ENCODE peak calls at places on chromosomes 13 and 19, in ten cellular contexts. Z is tibial artery; H is adipocyte; S is PC-9; J is hepatocyte; N is activated T-helper 2 cell treated with anti-CD3 and anti-CD28 coated beads, Interferon-gamma antibody, Interleukin-2, Interleukin-4, amounts not matched to agents 10 μg/mL and 5 μg/mL and 100 μg/mL, durations not matched to agents 14 hours and 24 hours and 36 hours; U is GM20000; Q is osteocyte; F is stimulated activated CD8-positive, alpha-beta memory T cell treated with anti-CD3 and anti-CD28 coated beads, Interleukin-2, amount 100 ng/mL, for 48 hours; T is T-helper 1 cell. I is an unnamed sample.

GRCh38 chr19:38298841-38299680 is 5.0 kb upstream of the C19orf33 start:
- DNase-seq in Z (no peak), H (peak), S (peak), J (peak), N (no peak), U (no peak), Q (no peak), F (no peak), T (no peak), I (no peak)

GRCh38 chr19:13758795-13759194 is 5.5 kb upstream of the MRI1 start:
- DNase-seq in Z (no peak), H (no peak), S (peak), J (no peak), N (no peak), U (no peak), Q (no peak), F (no peak), T (no peak), I (no peak)

GRCh38 chr19:34310494-34310981 is 54.5 kb upstream of the GPI start:
- DNase-seq in Z (no peak), H (no peak), S (no peak), J (no peak), N (no peak), U (peak), Q (no peak), F (no peak), T (no peak), I (no peak)

GRCh38 chr13:113672002-113672651 is 5.1 kb downstream of the GRK1 start:
- DNase-seq in Z (peak), H (no peak), S (no peak), J (no peak), N (no peak), U (no peak), Q (no peak), F (no peak), T (no peak), I (no peak)

GRCh38 chr13:110028311-110028710 is 241.9 kb upstream of the IRS2 start:
- DNase-seq in Z (no peak), H (no peak), S (no peak), J (no peak), N (no peak), U (no peak), Q (no peak), F (no peak), T (no peak), I (no peak)

GRCh38 chr13:46278474-46278873 is 66.7 kb downstream of the LRRC63 start:
- DNase-seq in Z (no peak), H (no peak), S (no peak), J (peak), N (no peak), U (no peak), Q (no peak), F (no peak), T (no peak), I (no peak)

GRCh38 chr13:110616103-110617101 is 1.1 kb downstream of the NAXD start:
- DNase-seq in Z (peak), H (peak), S (peak), J (peak), N (peak), U (peak), Q (no peak), F (peak), T (no peak), I (no peak)

GRCh38 chr19:55802281-55802680 is 29.5 kb downstream of the NLRP11 start:
- DNase-seq in Z (no peak), H (no peak), S (no peak), J (no peak), N (no peak), U (no peak), Q (no peak), F (no peak), T (no peak), I (no peak)

GRCh38 chr19:49098795-49099194 is 13.5 kb downstream of the SNRNP70 start:
- DNase-seq in Z (no peak), H (no peak), S (no peak), J (no peak), N (no peak), U (no peak), Q (no peak), F (no peak), T (no peak), I (no peak)

GRCh38 chr13:75480691-75481175 is 1.2 kb downstream of the TBC1D4 start:
- DNase-seq in Z (peak), H (peak), S (peak), J (peak), N (peak), U (peak), Q (no peak), F (peak), T (no peak), I (no peak)

GRCh38 chr13:113445791-113446487 is 7.3 kb downstream of the ADPRHL1 start:
- DNase-seq in Z (no peak), H (no peak), S (no peak), J (no peak), N (no peak), U (peak), Q (no peak), F (no peak), T (no peak), I (no peak)

GRCh38 chr19:34645551-34645950 is 31.4 kb downstream of the SCGB2B2 start:
- DNase-seq in Z (no peak), H (no peak), S (no peak), J (no peak), N (no peak), U (no peak), Q (no peak), F (no peak), T (no peak), I (no peak)

GRCh38 chr13:29319451-29319850 is 276.0 kb downstream of the SLC7A1 start:
- DNase-seq in Z (no peak), H (no peak), S (no peak), J (no peak), N (no peak), U (no peak), Q (no peak), F (no peak), T (no peak), I (no peak)

GRCh38 chr19:14370169-14370998 is 10.9 kb upstream of the ADGRE5 start:
- DNase-seq in Z (no peak), H (no peak), S (no peak), J (no peak), N (peak), U (no peak), Q (no peak), F (no peak), T (peak), I (no peak)

GRCh38 chr13:109790951-109791605 is 4.7 kb upstream of the IRS2 start:
- DNase-seq in Z (no peak), H (peak), S (peak), J (peak), N (peak), U (no peak), Q (no peak), F (no peak), T (no peak), I (no peak)

GRCh38 chr19:35344511-35345031 is 3.1 kb upstream of the FFAR1 start:
- DNase-seq in Z (no peak), H (no peak), S (no peak), J (no peak), N (no peak), U (no peak), Q (peak), F (no peak), T (no peak), I (no peak)

GRCh38 chr19:41367848-41368301 is 3.9 kb upstream of the B9D2 start:
- DNase-seq in Z (no peak), H (peak), S (peak), J (peak), N (no peak), U (peak), Q (no peak), F (no peak), T (no peak), I (peak)

GRCh38 chr13:60492187-60492586 is 95.2 kb downstream of the TDRD3 start:
- DNase-seq in Z (no peak), H (no peak), S (no peak), J (no peak), N (no peak), U (no peak), Q (no peak), F (no peak), T (no peak), I (no peak)

GRCh38 chr19:43311706-43312105 is 41.8 kb upstream of the CD177 start:
- DNase-seq in Z (no peak), H (no peak), S (no peak), J (no peak), N (no peak), U (no peak), Q (no peak), F (no peak), T (no peak), I (no peak)